ENCODE peak calls at places on chromosomes 11 and 22, in four cellular contexts. P is GM12878, F is pancreas, J is neural progenitor cell. K is an unnamed sample.

GRCh38 chr11:119671561-119672015 is 57.4 kb downstream of the NECTIN1 start:
- DNase-seq in P (no peak), J (peak), F (no peak), K (no peak)

GRCh38 chr11:3747704-3748103 is 49.6 kb downstream of the NUP98 start:
- DNase-seq in P (no peak), J (no peak), F (no peak), K (peak)

GRCh38 chr11:108906329-108906728 is 241.5 kb downstream of the DDX10 start:
- DNase-seq in P (no peak), J (no peak), F (no peak), K (peak)

GRCh38 chr11:47192111-47192510 is 5.9 kb upstream of the PACSIN3 start:
- DNase-seq in F (no peak), P (no peak), J (no peak), K (no peak)

GRCh38 chr11:8106679-8107078 is 25.7 kb downstream of the TUB start:
- DNase-seq in F (no peak), P (no peak), J (no peak), K (no peak)

GRCh38 chr11:128407962-128408361 is 179.4 kb downstream of the ETS1 start:
- DNase-seq in F (no peak), J (no peak), P (no peak), K (no peak)

GRCh38 chr22:49079743-49080500 is 747.8 kb downstream of the BRD1 start:
- DNase-seq in J (no peak), F (no peak), P (no peak), K (no peak)

GRCh38 chr22:21761086-21761485 is 25.5 kb upstream of the YPEL1 start:
- DNase-seq in F (no peak), P (no peak), J (no peak), K (no peak)

GRCh38 chr11:68841718-68842426 is at the start of gene CPT1A:
- DNase-seq in P (no peak), J (peak), F (peak), K (peak)

GRCh38 chr11:17486666-17487065 is 10.0 kb upstream of the ABCC8 start:
- DNase-seq in P (no peak), F (no peak), J (no peak), K (no peak)

GRCh38 chr11:84853841-84854497 is 773.2 kb downstream of the DLG2 start:
- DNase-seq in F (no peak), J (peak), P (no peak), K (no peak)

GRCh38 chr11:31828217-31828616 is 17.1 kb upstream of the PAX6 start:
- DNase-seq in P (no peak), F (no peak), J (no peak), K (no peak)

GRCh38 chr11:119763071-119763715 is 34.2 kb upstream of the NECTIN1 start:
- DNase-seq in J (no peak), F (no peak), P (no peak), K (no peak)

GRCh38 chr11:73420136-73420535 is 43.9 kb downstream of the RELT start:
- DNase-seq in P (no peak), F (no peak), J (no peak), K (no peak)

GRCh38 chr22:16963189-16963945 is 44.7 kb downstream of the GAB4 start:
- DNase-seq in J (no peak), F (no peak), P (no peak), K (no peak)

GRCh38 chr11:61791737-61792309 is 576 bp downstream of the TMEM258 start:
- DNase-seq in J (peak), F (peak), P (no peak), K (peak)

GRCh38 chr11:46684364-46684763 is 16.1 kb downstream of the ARHGAP1 start:
- DNase-seq in P (no peak), J (no peak), F (no peak), K (no peak)

GRCh38 chr11:128022007-128022368 is 565.4 kb downstream of the ETS1 start:
- DNase-seq in P (no peak), J (no peak), F (no peak), K (no peak)

GRCh38 chr11:128509990-128510389 is 77.4 kb downstream of the ETS1 start:
- DNase-seq in J (no peak), P (no peak), F (no peak), K (peak)

GRCh38 chr11:129814244-129814992 is 1.2 kb upstream of the TMEM45B start:
- DNase-seq in F (no peak), P (no peak), J (peak), K (no peak)

GRCh38 chr22:30318773-30319419 is 7.8 kb downstream of the TBC1D10A start:
- DNase-seq in J (peak), P (no peak), F (no peak), K (no peak)

GRCh38 chr11:84865257-84865656 is 761.9 kb downstream of the DLG2 start:
- DNase-seq in F (no peak), P (no peak), J (no peak), K (no peak)

GRCh38 chr11:116861539-116861938 is 24.1 kb upstream of the APOA1 start:
- DNase-seq in J (no peak), P (no peak), F (no peak), K (peak)

GRCh38 chr22:22070371-22070824 is 87.8 kb upstream of the TOP3B start:
- DNase-seq in J (no peak), P (no peak), F (no peak), K (peak)

GRCh38 chr22:39932918-39933649 is 27.1 kb upstream of the TMA7B start:
- DNase-seq in F (no peak), P (no peak), J (peak), K (no peak)

GRCh38 chr11:115267228-115267627 is 237.0 kb downstream of the CADM1 start:
- DNase-seq in F (no peak), P (no peak), J (no peak), K (no peak)

DNA sequence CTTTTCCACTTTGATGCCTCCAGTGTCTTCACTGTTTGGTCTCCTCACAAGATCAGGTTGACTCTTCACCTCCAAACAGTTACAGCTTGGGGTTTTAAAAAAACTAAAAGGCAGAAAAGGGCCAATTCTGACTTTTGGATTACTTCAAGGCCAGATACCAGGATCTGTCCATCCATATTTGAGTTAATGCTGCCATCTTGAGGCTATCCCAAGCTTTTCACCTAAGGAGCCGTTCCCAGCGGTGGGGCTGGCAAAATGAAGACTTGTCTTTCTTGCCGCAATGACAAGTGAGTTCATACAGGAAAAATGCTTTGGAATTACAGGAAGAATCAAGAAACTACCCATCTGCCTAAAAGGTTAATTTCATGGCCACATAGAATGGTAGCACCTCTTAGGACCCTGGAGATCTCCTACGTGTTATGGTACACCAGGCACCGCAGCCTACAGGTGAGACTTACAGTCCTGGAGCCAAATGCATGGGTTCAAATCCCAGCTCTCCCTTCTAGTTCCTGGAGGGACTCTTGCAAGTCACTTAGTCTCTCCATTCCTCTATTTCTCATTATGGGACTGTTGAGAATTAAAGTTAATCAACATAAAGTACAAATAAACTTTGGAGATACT is 6.0 kb upstream of the OR5B21 start:
- DNase-seq in J (peak), P (no peak), F (peak), K (peak)
- TF ChIP-seq CTCF in J (peak), P (peak), F (peak), K (peak)

GRCh38 chr11:10307411-10308207 is 2.7 kb downstream of the ADM start:
- DNase-seq in J (peak), F (peak), P (peak), K (peak)

GRCh38 chr11:10305964-10306918 is 1.4 kb downstream of the ADM start:
- DNase-seq in J (peak), P (no peak), F (no peak), K (peak)

GRCh38 chr11:10305262-10305963 is 540 bp downstream of the ADM start:
- DNase-seq in J (peak), P (no peak), F (peak), K (no peak)

GRCh38 chr11:10308208-10308954 is 3.5 kb downstream of the ADM start:
- DNase-seq in F (no peak), P (no peak), J (no peak), K (no peak)

DNA sequence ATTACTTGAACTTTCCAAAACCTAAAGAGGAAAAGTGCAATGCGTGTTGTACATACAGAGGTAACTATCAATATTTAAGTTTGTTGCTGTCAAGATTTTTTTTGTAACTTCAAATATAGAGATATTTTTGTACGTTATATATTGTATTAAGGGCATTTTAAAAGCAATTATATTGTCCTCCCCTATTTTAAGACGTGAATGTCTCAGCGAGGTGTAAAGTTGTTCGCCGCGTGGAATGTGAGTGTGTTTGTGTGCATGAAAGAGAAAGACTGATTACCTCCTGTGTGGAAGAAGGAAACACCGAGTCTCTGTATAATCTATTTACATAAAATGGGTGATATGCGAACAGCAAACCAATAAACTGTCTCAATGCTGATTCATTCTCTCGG is 2.1 kb downstream of the ADM start:
- DNase-seq in J (no peak), P (no peak), F (no peak), K (no peak)
- H3K27ac ChIP-seq in J (no peak), P (no peak), F (peak), K (peak)

GRCh38 chr11:27717377-27717776 is 17.1 kb upstream of the BDNF start:
- DNase-seq in J (no peak), P (no peak), F (no peak), K (no peak)

GRCh38 chr11:27718346-27718852 is 18.1 kb upstream of the BDNF start:
- DNase-seq in J (peak), F (no peak), P (no peak), K (peak)

GRCh38 chr11:27717801-27718229 is 17.6 kb upstream of the BDNF start:
- DNase-seq in F (no peak), J (peak), P (no peak), K (no peak)

GRCh38 chr11:27716216-27716615 is 16.0 kb upstream of the BDNF start:
- DNase-seq in J (no peak), F (no peak), P (no peak), K (no peak)

GRCh38 chr11:27716850-27717249 is 16.6 kb upstream of the BDNF start:
- DNase-seq in F (no peak), P (no peak), J (peak), K (no peak)
- TF ChIP-seq CTCF in F (no peak), P (peak), J (peak), K (peak)

GRCh38 chr22:24576793-24577192 is 16.1 kb downstream of the LRRC75B start:
- DNase-seq in F (no peak), P (no peak), J (no peak), K (no peak)

GRCh38 chr22:24566899-24567511 is 11.2 kb downstream of the SNRPD3 start:
- DNase-seq in P (no peak), J (no peak), F (no peak), K (no peak)

GRCh38 chr22:24567668-24568067 is 11.9 kb downstream of the SNRPD3 start:
- DNase-seq in P (no peak), F (no peak), J (no peak), K (no peak)

GRCh38 chr22:24571266-24571665 is 15.5 kb downstream of the SNRPD3 start:
- DNase-seq in F (no peak), P (no peak), J (no peak), K (no peak)
- H3K27ac ChIP-seq in F (no peak), P (no peak), J (no peak), K (no peak)

GRCh38 chr22:37665487-37665886 is 7.0 kb downstream of the PDXP start:
- DNase-seq in J (no peak), F (no peak), P (no peak), K (no peak)
- TF ChIP-seq CTCF in J (no peak), F (no peak), P (no peak), K (no peak)

DNA sequence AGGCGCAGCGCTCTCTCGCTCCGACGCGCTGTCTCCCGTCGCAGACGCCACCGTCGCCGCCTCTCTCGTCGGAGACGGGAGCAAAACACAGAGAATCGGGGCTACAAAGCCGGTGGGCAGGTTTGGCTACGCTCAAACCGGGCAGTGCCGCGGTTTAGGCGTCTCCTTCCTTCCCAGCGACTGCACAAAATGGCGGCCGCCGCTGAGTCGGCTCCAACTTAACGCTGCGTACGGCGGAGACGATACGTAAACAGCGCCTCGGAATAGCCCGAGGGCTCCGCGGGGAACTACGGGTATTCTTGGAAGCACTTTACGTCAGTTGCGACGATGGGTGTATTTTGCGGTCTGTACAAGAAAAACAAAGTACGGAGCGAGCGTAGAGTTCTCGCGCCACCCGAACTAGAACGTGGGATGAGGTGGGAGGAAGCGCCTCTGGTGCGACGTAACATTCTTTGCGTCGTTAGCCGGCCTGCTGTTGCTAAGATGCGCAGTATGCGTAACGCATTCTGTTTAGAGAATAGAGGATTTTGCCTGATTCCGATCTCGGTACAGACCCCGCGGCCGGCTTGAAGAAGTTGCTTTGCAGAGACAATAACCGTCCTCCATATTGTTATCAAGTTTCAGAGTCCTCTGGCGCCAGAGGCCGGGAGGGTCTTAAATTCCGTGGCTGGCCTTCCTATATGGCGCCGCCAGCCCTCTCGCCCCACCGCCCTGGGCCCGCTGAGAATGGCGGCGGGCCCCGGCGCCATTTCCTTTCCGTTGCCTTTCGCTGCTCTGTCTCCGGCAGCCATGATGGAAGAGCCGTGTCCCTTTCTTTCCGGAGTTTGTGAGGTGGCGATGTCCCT is at the start of gene DDX17:
- DNase-seq in F (peak), J (peak), P (peak), K (peak)
- H3K27ac ChIP-seq in F (peak), J (peak), P (peak), K (peak)